ENCODE peak calls at places on chromosomes 1 and 21, in nine cellular contexts. One of them, this sample, is unnamed.
A peak's percentile ranks its signal among the peaks of the same experiment; 100 is the strongest.

GRCh38 chr21:27505516-27505915 is 538.6 kb upstream of the ADAMTS5 start:
- DNase-seq in MM.1S: no peak
- DNase-seq in endothelial cell of umbilical vein: no peak
- DNase-seq in HCT116: no peak
- DNase-seq in IMR-90: peak; percentile 70
- DNase-seq in astrocyte: peak; percentile 73
- DNase-seq in hepatocyte: no peak
- DNase-seq in mammary epithelial cell: peak; percentile 70
- DNase-seq in GM23338: no peak
- DNase-seq in this sample: no peak

GRCh38 chr1:193654951-193655705 is 468.7 kb upstream of the B3GALT2 start:
- DNase-seq in HCT116: peak; percentile 2
- DNase-seq in hepatocyte: no peak
- DNase-seq in astrocyte: peak; percentile 60
- DNase-seq in GM23338: no peak
- DNase-seq in IMR-90: peak; percentile 32
- DNase-seq in mammary epithelial cell: no peak
- DNase-seq in endothelial cell of umbilical vein: no peak
- DNase-seq in MM.1S: no peak
- DNase-seq in this sample: no peak

GRCh38 chr1:152148991-152149390 is 10.0 kb downstream of the RPTN start:
- DNase-seq in IMR-90: no peak
- DNase-seq in MM.1S: no peak
- DNase-seq in HCT116: no peak
- DNase-seq in mammary epithelial cell: no peak
- DNase-seq in astrocyte: peak; percentile 32
- DNase-seq in endothelial cell of umbilical vein: no peak
- DNase-seq in GM23338: no peak
- DNase-seq in hepatocyte: no peak
- DNase-seq in this sample: no peak

GRCh38 chr1:204896787-204897469 is 26.3 kb downstream of the NFASC start:
- DNase-seq in IMR-90: no peak
- DNase-seq in mammary epithelial cell: no peak
- DNase-seq in endothelial cell of umbilical vein: no peak
- DNase-seq in GM23338: no peak
- DNase-seq in astrocyte: no peak
- DNase-seq in MM.1S: no peak
- DNase-seq in HCT116: no peak
- DNase-seq in hepatocyte: no peak
- DNase-seq in this sample: no peak

GRCh38 chr1:150127464-150127863 is 22.3 kb upstream of the PLEKHO1 start:
- DNase-seq in mammary epithelial cell: no peak
- DNase-seq in GM23338: no peak
- DNase-seq in MM.1S: no peak
- DNase-seq in IMR-90: no peak
- DNase-seq in astrocyte: no peak
- DNase-seq in endothelial cell of umbilical vein: no peak
- DNase-seq in hepatocyte: no peak
- DNase-seq in HCT116: no peak
- DNase-seq in this sample: no peak

GRCh38 chr1:218809625-218810024 is 364.1 kb upstream of the LYPLAL1 start:
- DNase-seq in MM.1S: no peak
- DNase-seq in GM23338: no peak
- DNase-seq in mammary epithelial cell: peak; percentile 3
- DNase-seq in HCT116: no peak
- DNase-seq in endothelial cell of umbilical vein: peak; percentile 67
- DNase-seq in astrocyte: peak; percentile 70
- DNase-seq in hepatocyte: no peak
- DNase-seq in IMR-90: no peak
- DNase-seq in this sample: no peak

GRCh38 chr1:25694591-25695007 is 78.0 kb downstream of the MAN1C1 start:
- DNase-seq in mammary epithelial cell: no peak
- DNase-seq in endothelial cell of umbilical vein: no peak
- DNase-seq in HCT116: no peak
- DNase-seq in hepatocyte: peak; percentile 41
- DNase-seq in MM.1S: no peak
- DNase-seq in IMR-90: peak; percentile 65
- DNase-seq in GM23338: peak; percentile 44
- DNase-seq in astrocyte: no peak
- DNase-seq in this sample: peak; percentile 70

GRCh38 chr21:32562426-32562825 is 22.9 kb downstream of the TCP10L start:
- DNase-seq in hepatocyte: peak; percentile 55
- DNase-seq in HCT116: no peak
- DNase-seq in GM23338: peak; percentile 77
- DNase-seq in mammary epithelial cell: no peak
- DNase-seq in MM.1S: peak; percentile 15
- DNase-seq in endothelial cell of umbilical vein: peak; percentile 84
- DNase-seq in IMR-90: peak; percentile 83
- DNase-seq in astrocyte: peak; percentile 64
- DNase-seq in this sample: peak; percentile 9

GRCh38 chr1:192696082-192696481 is 60.1 kb downstream of the RGS13 start:
- DNase-seq in HCT116: no peak
- DNase-seq in IMR-90: no peak
- DNase-seq in mammary epithelial cell: no peak
- DNase-seq in hepatocyte: no peak
- DNase-seq in GM23338: no peak
- DNase-seq in endothelial cell of umbilical vein: no peak
- DNase-seq in astrocyte: no peak
- DNase-seq in MM.1S: no peak
- DNase-seq in this sample: no peak

GRCh38 chr1:33097137-33097611 is 16.2 kb downstream of the AZIN2 start:
- DNase-seq in mammary epithelial cell: no peak
- DNase-seq in MM.1S: no peak
- DNase-seq in IMR-90: peak; percentile 65
- DNase-seq in GM23338: no peak
- DNase-seq in astrocyte: peak; percentile 63
- DNase-seq in HCT116: no peak
- DNase-seq in hepatocyte: no peak
- DNase-seq in endothelial cell of umbilical vein: no peak
- DNase-seq in this sample: no peak

GRCh38 chr1:236605030-236605806 is 902 bp upstream of the HEATR1 start:
- DNase-seq in astrocyte: no peak
- DNase-seq in MM.1S: no peak
- DNase-seq in hepatocyte: no peak
- DNase-seq in mammary epithelial cell: no peak
- DNase-seq in GM23338: no peak
- DNase-seq in HCT116: no peak
- DNase-seq in endothelial cell of umbilical vein: no peak
- DNase-seq in IMR-90: no peak
- DNase-seq in this sample: peak; percentile 3

GRCh38 chr1:65082346-65083040 is 65.5 kb upstream of the AK4 start:
- DNase-seq in hepatocyte: no peak
- DNase-seq in GM23338: no peak
- DNase-seq in endothelial cell of umbilical vein: no peak
- DNase-seq in HCT116: no peak
- DNase-seq in MM.1S: no peak
- DNase-seq in mammary epithelial cell: no peak
- DNase-seq in astrocyte: no peak
- DNase-seq in IMR-90: no peak
- DNase-seq in this sample: no peak

GRCh38 chr1:10519016-10519417 is 44.3 kb downstream of the PEX14 start:
- DNase-seq in endothelial cell of umbilical vein: no peak
- DNase-seq in IMR-90: no peak
- DNase-seq in mammary epithelial cell: no peak
- DNase-seq in hepatocyte: peak; percentile 19
- DNase-seq in GM23338: peak; percentile 65
- DNase-seq in HCT116: no peak
- DNase-seq in astrocyte: no peak
- DNase-seq in MM.1S: no peak
- DNase-seq in this sample: no peak

GRCh38 chr1:64733576-64734288 is 11.1 kb upstream of the RAVER2 start:
- DNase-seq in MM.1S: no peak
- DNase-seq in astrocyte: peak; percentile 63
- DNase-seq in HCT116: no peak
- DNase-seq in mammary epithelial cell: no peak
- DNase-seq in hepatocyte: no peak
- DNase-seq in endothelial cell of umbilical vein: no peak
- DNase-seq in GM23338: no peak
- DNase-seq in IMR-90: peak; percentile 61
- DNase-seq in this sample: peak; percentile 69

GRCh38 chr21:31382060-31382459 is 38.0 kb upstream of the TIAM1 start:
- DNase-seq in HCT116: no peak
- DNase-seq in hepatocyte: no peak
- DNase-seq in mammary epithelial cell: no peak
- DNase-seq in endothelial cell of umbilical vein: no peak
- DNase-seq in IMR-90: no peak
- DNase-seq in GM23338: no peak
- DNase-seq in astrocyte: no peak
- DNase-seq in MM.1S: no peak
- DNase-seq in this sample: no peak

GRCh38 chr21:31383770-31384169 is 39.7 kb upstream of the TIAM1 start:
- DNase-seq in hepatocyte: no peak
- DNase-seq in GM23338: no peak
- DNase-seq in astrocyte: no peak
- DNase-seq in mammary epithelial cell: no peak
- DNase-seq in MM.1S: no peak
- DNase-seq in endothelial cell of umbilical vein: no peak
- DNase-seq in IMR-90: no peak
- DNase-seq in HCT116: no peak
- DNase-seq in this sample: no peak

GRCh38 chr21:31387560-31388186 is 43.6 kb upstream of the TIAM1 start:
- DNase-seq in hepatocyte: no peak
- DNase-seq in MM.1S: no peak
- DNase-seq in mammary epithelial cell: no peak
- DNase-seq in astrocyte: no peak
- DNase-seq in GM23338: no peak
- DNase-seq in IMR-90: no peak
- DNase-seq in HCT116: no peak
- DNase-seq in endothelial cell of umbilical vein: no peak
- DNase-seq in this sample: no peak

GRCh38 chr21:31386006-31386405 is 41.9 kb upstream of the TIAM1 start:
- DNase-seq in MM.1S: no peak
- DNase-seq in HCT116: no peak
- DNase-seq in IMR-90: no peak
- DNase-seq in mammary epithelial cell: no peak
- DNase-seq in astrocyte: no peak
- DNase-seq in hepatocyte: no peak
- DNase-seq in GM23338: no peak
- DNase-seq in endothelial cell of umbilical vein: no peak
- DNase-seq in this sample: no peak
- H3K36me3 ChIP-seq in MM.1S: no peaks in the 10 kb centered on the region
- H3K36me3 ChIP-seq in HCT116: no peaks in the 10 kb centered on the region
- H3K36me3 ChIP-seq in IMR-90: no peaks in the 10 kb centered on the region
- H3K36me3 ChIP-seq in mammary epithelial cell: no peaks in the 10 kb centered on the region
- H3K36me3 ChIP-seq in astrocyte: no peaks in the 10 kb centered on the region
- H3K36me3 ChIP-seq in hepatocyte: no peaks in the 10 kb centered on the region
- H3K36me3 ChIP-seq in GM23338: no peaks in the 10 kb centered on the region
- H3K36me3 ChIP-seq in endothelial cell of umbilical vein: no peaks in the 10 kb centered on the region
- H3K36me3 ChIP-seq in this sample: no peaks in the 10 kb centered on the region

GRCh38 chr1:245874942-245875580 is 632.0 kb downstream of the SMYD3 start:
- DNase-seq in hepatocyte: peak; percentile 93
- DNase-seq in IMR-90: peak; percentile 100
- DNase-seq in GM23338: no peak
- DNase-seq in endothelial cell of umbilical vein: peak; percentile 95
- DNase-seq in HCT116: no peak
- DNase-seq in MM.1S: no peak
- DNase-seq in astrocyte: peak; percentile 100
- DNase-seq in mammary epithelial cell: peak; percentile 58
- DNase-seq in this sample: peak; percentile 95

GRCh38 chr1:245878585-245878984 is 628.5 kb downstream of the SMYD3 start:
- DNase-seq in astrocyte: no peak
- DNase-seq in HCT116: no peak
- DNase-seq in GM23338: no peak
- DNase-seq in MM.1S: no peak
- DNase-seq in endothelial cell of umbilical vein: no peak
- DNase-seq in mammary epithelial cell: no peak
- DNase-seq in hepatocyte: no peak
- DNase-seq in IMR-90: peak; percentile 56
- DNase-seq in this sample: peak; percentile 67

GRCh38 chr1:245875581-245876263 is 631.4 kb downstream of the SMYD3 start:
- DNase-seq in astrocyte: peak; percentile 22
- DNase-seq in GM23338: no peak
- DNase-seq in HCT116: no peak
- DNase-seq in hepatocyte: no peak
- DNase-seq in mammary epithelial cell: no peak
- DNase-seq in MM.1S: no peak
- DNase-seq in endothelial cell of umbilical vein: no peak
- DNase-seq in IMR-90: no peak
- DNase-seq in this sample: peak; percentile 20

GRCh38 chr1:245877976-245878375 is 629.1 kb downstream of the SMYD3 start:
- DNase-seq in HCT116: no peak
- DNase-seq in astrocyte: no peak
- DNase-seq in IMR-90: no peak
- DNase-seq in mammary epithelial cell: no peak
- DNase-seq in endothelial cell of umbilical vein: no peak
- DNase-seq in MM.1S: no peak
- DNase-seq in hepatocyte: no peak
- DNase-seq in GM23338: no peak
- DNase-seq in this sample: no peak

GRCh38 chr1:245876586-245876985 is 630.5 kb downstream of the SMYD3 start:
- DNase-seq in endothelial cell of umbilical vein: no peak
- DNase-seq in MM.1S: no peak
- DNase-seq in GM23338: no peak
- DNase-seq in IMR-90: peak; percentile 69
- DNase-seq in mammary epithelial cell: no peak
- DNase-seq in astrocyte: peak; percentile 79
- DNase-seq in HCT116: no peak
- DNase-seq in hepatocyte: no peak
- DNase-seq in this sample: peak; percentile 62
- H3K27me3 ChIP-seq in endothelial cell of umbilical vein: no peaks in the 10 kb centered on the region
- H3K27me3 ChIP-seq in MM.1S: no peaks in the 10 kb centered on the region
- H3K27me3 ChIP-seq in GM23338: no peaks in the 10 kb centered on the region
- H3K27me3 ChIP-seq in IMR-90: no peaks in the 10 kb centered on the region
- H3K27me3 ChIP-seq in mammary epithelial cell: no peaks in the 10 kb centered on the region
- H3K27me3 ChIP-seq in astrocyte: no peaks in the 10 kb centered on the region
- H3K27me3 ChIP-seq in HCT116: no peaks in the 10 kb centered on the region
- H3K27me3 ChIP-seq in hepatocyte: no peaks in the 10 kb centered on the region
- H3K27me3 ChIP-seq in this sample: no peaks in the 10 kb centered on the region

GRCh38 chr1:168121314-168122029 is 15.3 kb downstream of the GPR161 start:
- DNase-seq in MM.1S: no peak
- DNase-seq in HCT116: no peak
- DNase-seq in hepatocyte: peak; percentile 57
- DNase-seq in astrocyte: peak; percentile 83
- DNase-seq in endothelial cell of umbilical vein: no peak
- DNase-seq in GM23338: no peak
- DNase-seq in mammary epithelial cell: peak; percentile 55
- DNase-seq in IMR-90: peak; percentile 88
- DNase-seq in this sample: peak; percentile 20
- H2AFZ ChIP-seq in MM.1S: no peak overlapping the region
- H2AFZ ChIP-seq in HCT116: no peak overlapping the region
- H2AFZ ChIP-seq in hepatocyte: no peak overlapping the region
- H2AFZ ChIP-seq in astrocyte: peak overlapping the region; percentile 1
- H2AFZ ChIP-seq in endothelial cell of umbilical vein: no peak overlapping the region
- H2AFZ ChIP-seq in GM23338: no peak overlapping the region
- H2AFZ ChIP-seq in mammary epithelial cell: peak overlapping the region; percentile 62
- H2AFZ ChIP-seq in IMR-90: no peak overlapping the region
- H2AFZ ChIP-seq in this sample: no peak overlapping the region

GRCh38 chr1:228493141-228494043 is 6.2 kb downstream of the RNF187 start:
- DNase-seq in MM.1S: no peak
- DNase-seq in hepatocyte: no peak
- DNase-seq in IMR-90: no peak
- DNase-seq in GM23338: no peak
- DNase-seq in HCT116: no peak
- DNase-seq in endothelial cell of umbilical vein: no peak
- DNase-seq in mammary epithelial cell: no peak
- DNase-seq in astrocyte: no peak
- DNase-seq in this sample: no peak
- H3K36me3 ChIP-seq in MM.1S: peaks cover 4% of the 10 kb centered on the region
- H3K36me3 ChIP-seq in hepatocyte: no peaks in the 10 kb centered on the region
- H3K36me3 ChIP-seq in IMR-90: peaks cover 56% of the 10 kb centered on the region
- H3K36me3 ChIP-seq in GM23338: no peaks in the 10 kb centered on the region
- H3K36me3 ChIP-seq in HCT116: peaks cover 22% of the 10 kb centered on the region
- H3K36me3 ChIP-seq in endothelial cell of umbilical vein: peaks cover 36% of the 10 kb centered on the region
- H3K36me3 ChIP-seq in mammary epithelial cell: peaks cover 21% of the 10 kb centered on the region
- H3K36me3 ChIP-seq in astrocyte: peaks cover 13% of the 10 kb centered on the region
- H3K36me3 ChIP-seq in this sample: peaks cover 79% of the 10 kb centered on the region

This sample was measured in mesenchymal stem cell.